ENCODE peak calls at places on chromosomes 7 and 10, in seven cellular contexts. R is suprapubic skin, H is transverse colon, B is A549, A is stomach, Z is SK-N-SH, C is K562. P is an unnamed sample.

GRCh38 chr7:82164813-82165212 is 278.8 kb downstream of the CACNA2D1 start:
- DNase-seq in R (no peak), H (no peak), B (peak; percentile 46), A (no peak), Z (peak; percentile 21), C (no peak), P (no peak)

GRCh38 chr10:127012071-127012768 is 107.0 kb downstream of the DOCK1 start:
- DNase-seq in R (no peak), H (no peak), B (no peak), A (no peak), Z (no peak), C (no peak), P (no peak)

GRCh38 chr10:126937026-126937425 is 31.8 kb downstream of the DOCK1 start:
- DNase-seq in R (no peak), H (no peak), B (no peak), A (no peak), Z (no peak), C (no peak), P (no peak)

GRCh38 chr7:99623091-99623693 is 6.4 kb downstream of the ZSCAN25 start:
- DNase-seq in R (no peak), H (no peak), B (no peak), A (no peak), Z (no peak), C (no peak), P (no peak)

GRCh38 chr10:92839191-92840085 is 8.9 kb upstream of the EXOC6 start:
- DNase-seq in R (no peak), H (peak; percentile 68), B (peak; percentile 61), A (peak; percentile 58), Z (peak; percentile 63), C (peak; percentile 66), P (no peak)

GRCh38 chr7:100349757-100350156 is 8.2 kb upstream of the PILRB start:
- DNase-seq in R (no peak), H (no peak), B (no peak), A (no peak), Z (no peak), C (no peak), P (no peak)

GRCh38 chr10:49348593-49348992 is 47.3 kb downstream of the DRGX start:
- DNase-seq in R (no peak), H (no peak), B (no peak), A (no peak), Z (no peak), C (no peak), P (peak; percentile 12)

GRCh38 chr10:80100861-80101695 is 22.6 kb downstream of the TMEM254 start:
- DNase-seq in R (no peak), H (no peak), B (no peak), A (no peak), Z (no peak), C (no peak), P (no peak)

GRCh38 chr10:77841711-77842375 is 84.7 kb downstream of the DLG5 start:
- DNase-seq in R (no peak), H (no peak), B (no peak), A (no peak), Z (no peak), C (no peak), P (no peak)

GRCh38 chr10:59336632-59337031 is 25.7 kb downstream of the FAM13C start:
- DNase-seq in R (no peak), H (no peak), B (no peak), A (no peak), Z (no peak), C (no peak), P (no peak)

GRCh38 chr7:64890761-64891666 is 12.1 kb upstream of the ZNF273 start:
- DNase-seq in R (peak; percentile 54), H (no peak), B (no peak), A (no peak), Z (no peak), C (no peak), P (no peak)

GRCh38 chr10:21989453-21990154 is 13.9 kb downstream of the DNAJC1 start:
- DNase-seq in R (no peak), H (peak; percentile 39), B (peak; percentile 74), A (peak; percentile 42), Z (peak; percentile 62), C (peak; percentile 31), P (no peak)

GRCh38 chr7:111833461-111833860 is 271.2 kb upstream of the IMMP2L start:
- DNase-seq in R (no peak), H (no peak), B (no peak), A (no peak), Z (no peak), C (no peak), P (no peak)

GRCh38 chr10:110947061-110947595 is 27.7 kb downstream of the SHOC2 start:
- DNase-seq in R (no peak), H (no peak), B (no peak), A (no peak), Z (no peak), C (no peak), P (no peak)

GRCh38 chr7:101251871-101252659 is 7.2 kb upstream of the FIS1 start:
- DNase-seq in R (peak; percentile 98), H (peak; percentile 99), B (peak; percentile 99), A (peak; percentile 98), Z (peak; percentile 99), C (peak; percentile 99), P (peak; percentile 99)

GRCh38 chr7:22179442-22179879 is 177.5 kb downstream of the RAPGEF5 start:
- DNase-seq in R (no peak), H (no peak), B (no peak), A (no peak), Z (no peak), C (no peak), P (no peak)

GRCh38 chr10:84267503-84268126 is 22.8 kb downstream of the RGR start:
- DNase-seq in R (no peak), H (peak; percentile 74), B (peak; percentile 58), A (peak; percentile 48), Z (no peak), C (peak; percentile 46), P (peak; percentile 59)

GRCh38 chr10:131852161-131852822 is 48.5 kb upstream of the PPP2R2D start:
- DNase-seq in R (peak; percentile 64), H (no peak), B (no peak), A (no peak), Z (no peak), C (no peak), P (peak; percentile 13)

GRCh38 chr7:46557295-46557711 is 636.2 kb upstream of the IGFBP3 start:
- DNase-seq in R (no peak), H (peak; percentile 60), B (peak; percentile 68), A (no peak), Z (no peak), C (no peak), P (no peak)

GRCh38 chr7:108045669-108046068 is 42.7 kb upstream of the LAMB1 start:
- DNase-seq in R (no peak), H (no peak), B (no peak), A (no peak), Z (no peak), C (no peak), P (no peak)

GRCh38 chr7:132395375-132395774 is 180.9 kb downstream of the PLXNA4 start:
- DNase-seq in R (no peak), H (no peak), B (no peak), A (no peak), Z (no peak), C (no peak), P (no peak)

GRCh38 chr10:102565793-102566192 is 62.0 kb downstream of the SUFU start:
- DNase-seq in R (no peak), H (no peak), B (no peak), A (no peak), Z (no peak), C (no peak), P (no peak)

GRCh38 chr7:33459340-33459751 is 330.0 kb downstream of the BBS9 start:
- DNase-seq in R (no peak), H (no peak), B (peak; percentile 65), A (no peak), Z (peak; percentile 27), C (no peak), P (no peak)

GRCh38 chr7:30206942-30207341 is 72.2 kb downstream of the MTURN start:
- DNase-seq in R (no peak), H (no peak), B (no peak), A (no peak), Z (no peak), C (no peak), P (no peak)

DNA sequence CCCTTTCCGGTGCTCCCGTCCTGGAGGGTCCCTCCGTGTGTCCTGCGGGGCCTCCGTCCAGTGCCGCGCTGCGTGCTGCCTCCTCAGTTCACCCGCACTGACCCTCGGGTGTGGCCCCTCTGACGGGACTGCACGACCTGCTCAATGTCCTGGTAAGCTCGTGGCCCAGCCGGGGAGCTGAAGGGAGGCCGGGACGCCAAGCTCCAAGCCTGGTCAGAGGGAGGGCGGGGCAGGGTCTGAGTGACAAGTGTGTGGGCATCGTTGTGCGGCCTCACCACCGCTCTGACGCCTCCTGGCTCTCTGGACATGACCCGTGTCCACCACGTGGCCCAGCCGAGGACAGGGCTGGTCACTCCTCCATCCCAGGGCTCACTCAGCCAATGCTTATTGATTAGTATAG is 25.9 kb downstream of the FAM20C start:
- DNase-seq in R (no peak), H (no peak), B (no peak), A (no peak), Z (no peak), C (no peak), P (peak; percentile 82)
- H3K4me1 ChIP-seq in R (peaks cover 13% of the 10 kb centered on the region), H (peaks cover 34% of the 10 kb centered on the region), B (peaks cover 18% of the 10 kb centered on the region), A (peaks cover 81% of the 10 kb centered on the region), Z (no peaks in the 10 kb centered on the region), C (peaks cover 44% of the 10 kb centered on the region), P (peaks cover 22% of the 10 kb centered on the region)

GRCh38 chr10:18140149-18140956 is at the start of gene CACNB2:
- DNase-seq in R (no peak), H (peak; percentile 75), B (peak; percentile 29), A (no peak), Z (peak; percentile 86), C (no peak), P (peak; percentile 92)
- TF ChIP-seq EP300 in R (no peak), H (no peak), B (no peak), A (no peak), Z (no peak), C (no peak), P (no peak)

GRCh38 chr10:89476150-89476549 is 59.2 kb downstream of the SLC16A12 start:
- DNase-seq in R (no peak), H (no peak), B (no peak), A (no peak), Z (no peak), C (no peak), P (no peak)
- H3K4me1 ChIP-seq in R (peaks cover 34% of the 10 kb centered on the region), H (peaks cover 43% of the 10 kb centered on the region), B (peaks cover 49% of the 10 kb centered on the region), A (peaks cover 61% of the 10 kb centered on the region), Z (peaks cover 37% of the 10 kb centered on the region), C (no peaks in the 10 kb centered on the region), P (peaks cover 46% of the 10 kb centered on the region)

DNA sequence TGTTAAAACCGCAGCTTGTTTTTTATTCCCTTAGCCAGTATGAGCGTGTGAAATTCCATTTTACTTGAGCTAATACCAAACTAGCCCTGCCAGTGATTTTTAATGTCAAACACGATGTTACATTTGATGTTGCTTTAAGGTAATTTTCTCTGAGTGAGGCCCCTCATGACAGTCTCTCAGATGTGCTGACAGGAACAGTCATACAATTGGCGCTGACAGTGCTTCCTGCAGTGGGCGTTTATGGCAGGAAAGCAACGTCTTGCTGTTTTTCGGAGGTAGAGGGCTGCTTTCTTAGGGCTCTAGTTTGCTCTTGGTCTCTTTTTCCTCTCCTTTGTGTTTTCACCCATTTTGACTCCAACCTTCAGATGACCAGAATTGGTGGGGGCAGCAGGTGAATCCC is 19.3 kb downstream of the PON1 start:
- DNase-seq in R (no peak), H (no peak), B (no peak), A (no peak), Z (no peak), C (no peak), P (no peak)
- TF ChIP-seq EP300 in R (no peak), H (no peak), B (no peak), A (no peak), Z (no peak), C (no peak), P (no peak)

P was measured in upper lobe of left lung.